ENCODE peak calls at places on chromosomes 7 and 10, in six cellular contexts. One of them, this sample, is unnamed.

GRCh38 chr7:98178321-98178720 is 32.9 kb upstream of the BHLHA15 start:
- DNase-seq in EL: no peak
- DNase-seq in activated CD4-positive, alpha-beta memory T cell treated with anti-CD3 and anti-CD28 coated beads, Interleukin-2, amount 10 ng/mL, durations not matched to agents 7 days and 5 days: no peak
- DNase-seq in left lung: peak; percentile 78
- DNase-seq in kidney glomerular epithelial cell: no peak
- DNase-seq in esophagus squamous epithelium: no peak
- DNase-seq in this sample: peak; percentile 93

GRCh38 chr10:12848439-12849173 is 152.9 kb downstream of the CCDC3 start:
- DNase-seq in EL: no peak
- DNase-seq in activated CD4-positive, alpha-beta memory T cell treated with anti-CD3 and anti-CD28 coated beads, Interleukin-2, amount 10 ng/mL, durations not matched to agents 7 days and 5 days: no peak
- DNase-seq in left lung: no peak
- DNase-seq in kidney glomerular epithelial cell: no peak
- DNase-seq in esophagus squamous epithelium: no peak
- DNase-seq in this sample: no peak

GRCh38 chr10:35336921-35337741 is 822 bp downstream of the CCNY start:
- DNase-seq in EL: peak; percentile 44
- DNase-seq in activated CD4-positive, alpha-beta memory T cell treated with anti-CD3 and anti-CD28 coated beads, Interleukin-2, amount 10 ng/mL, durations not matched to agents 7 days and 5 days: peak; percentile 29
- DNase-seq in left lung: peak; percentile 48
- DNase-seq in kidney glomerular epithelial cell: no peak
- DNase-seq in esophagus squamous epithelium: no peak
- DNase-seq in this sample: no peak

GRCh38 chr7:126140858-126141491 is 1111.8 kb downstream of the GRM8 start:
- DNase-seq in EL: no peak
- DNase-seq in activated CD4-positive, alpha-beta memory T cell treated with anti-CD3 and anti-CD28 coated beads, Interleukin-2, amount 10 ng/mL, durations not matched to agents 7 days and 5 days: no peak
- DNase-seq in left lung: no peak
- DNase-seq in kidney glomerular epithelial cell: no peak
- DNase-seq in esophagus squamous epithelium: no peak
- DNase-seq in this sample: no peak

GRCh38 chr10:28359334-28359733 is 56.5 kb upstream of the MPP7 start:
- DNase-seq in EL: no peak
- DNase-seq in activated CD4-positive, alpha-beta memory T cell treated with anti-CD3 and anti-CD28 coated beads, Interleukin-2, amount 10 ng/mL, durations not matched to agents 7 days and 5 days: no peak
- DNase-seq in left lung: no peak
- DNase-seq in kidney glomerular epithelial cell: no peak
- DNase-seq in esophagus squamous epithelium: no peak
- DNase-seq in this sample: no peak

GRCh38 chr10:78977761-78978305 is 90.9 kb upstream of the ZMIZ1 start:
- DNase-seq in EL: peak; percentile 88
- DNase-seq in activated CD4-positive, alpha-beta memory T cell treated with anti-CD3 and anti-CD28 coated beads, Interleukin-2, amount 10 ng/mL, durations not matched to agents 7 days and 5 days: no peak
- DNase-seq in left lung: peak; percentile 83
- DNase-seq in kidney glomerular epithelial cell: peak; percentile 95
- DNase-seq in esophagus squamous epithelium: no peak
- DNase-seq in this sample: no peak

GRCh38 chr7:2134740-2135139 is 98.0 kb downstream of the MAD1L1 start:
- DNase-seq in EL: no peak
- DNase-seq in activated CD4-positive, alpha-beta memory T cell treated with anti-CD3 and anti-CD28 coated beads, Interleukin-2, amount 10 ng/mL, durations not matched to agents 7 days and 5 days: no peak
- DNase-seq in left lung: no peak
- DNase-seq in kidney glomerular epithelial cell: no peak
- DNase-seq in esophagus squamous epithelium: no peak
- DNase-seq in this sample: no peak

GRCh38 chr10:122112021-122112616 is 123.2 kb downstream of the TACC2 start:
- DNase-seq in EL: peak; percentile 52
- DNase-seq in activated CD4-positive, alpha-beta memory T cell treated with anti-CD3 and anti-CD28 coated beads, Interleukin-2, amount 10 ng/mL, durations not matched to agents 7 days and 5 days: no peak
- DNase-seq in left lung: no peak
- DNase-seq in kidney glomerular epithelial cell: no peak
- DNase-seq in esophagus squamous epithelium: no peak
- DNase-seq in this sample: no peak

GRCh38 chr10:112988839-112989406 is 38.9 kb downstream of the TCF7L2 start:
- DNase-seq in EL: no peak
- DNase-seq in activated CD4-positive, alpha-beta memory T cell treated with anti-CD3 and anti-CD28 coated beads, Interleukin-2, amount 10 ng/mL, durations not matched to agents 7 days and 5 days: no peak
- DNase-seq in left lung: no peak
- DNase-seq in kidney glomerular epithelial cell: no peak
- DNase-seq in esophagus squamous epithelium: no peak
- DNase-seq in this sample: no peak

GRCh38 chr10:71789871-71790270 is 16.6 kb upstream of the VSIR start:
- DNase-seq in EL: no peak
- DNase-seq in activated CD4-positive, alpha-beta memory T cell treated with anti-CD3 and anti-CD28 coated beads, Interleukin-2, amount 10 ng/mL, durations not matched to agents 7 days and 5 days: no peak
- DNase-seq in left lung: no peak
- DNase-seq in kidney glomerular epithelial cell: no peak
- DNase-seq in esophagus squamous epithelium: no peak
- DNase-seq in this sample: no peak

GRCh38 chr7:106281919-106282318 is 2.9 kb downstream of the NAMPT start:
- DNase-seq in EL: no peak
- DNase-seq in activated CD4-positive, alpha-beta memory T cell treated with anti-CD3 and anti-CD28 coated beads, Interleukin-2, amount 10 ng/mL, durations not matched to agents 7 days and 5 days: peak; percentile 28
- DNase-seq in left lung: no peak
- DNase-seq in kidney glomerular epithelial cell: no peak
- DNase-seq in esophagus squamous epithelium: no peak
- DNase-seq in this sample: no peak

GRCh38 chr10:132107947-132108877 is 42.5 kb downstream of the JAKMIP3 start:
- DNase-seq in EL: no peak
- DNase-seq in activated CD4-positive, alpha-beta memory T cell treated with anti-CD3 and anti-CD28 coated beads, Interleukin-2, amount 10 ng/mL, durations not matched to agents 7 days and 5 days: peak; percentile 9
- DNase-seq in left lung: peak; percentile 13
- DNase-seq in kidney glomerular epithelial cell: no peak
- DNase-seq in esophagus squamous epithelium: no peak
- DNase-seq in this sample: no peak

GRCh38 chr10:2676455-2676854 is 390.9 kb upstream of the PFKP start:
- DNase-seq in EL: no peak
- DNase-seq in activated CD4-positive, alpha-beta memory T cell treated with anti-CD3 and anti-CD28 coated beads, Interleukin-2, amount 10 ng/mL, durations not matched to agents 7 days and 5 days: no peak
- DNase-seq in left lung: no peak
- DNase-seq in kidney glomerular epithelial cell: no peak
- DNase-seq in esophagus squamous epithelium: no peak
- DNase-seq in this sample: no peak

GRCh38 chr10:7365029-7365750 is 45.6 kb downstream of the SFMBT2 start:
- DNase-seq in EL: no peak
- DNase-seq in activated CD4-positive, alpha-beta memory T cell treated with anti-CD3 and anti-CD28 coated beads, Interleukin-2, amount 10 ng/mL, durations not matched to agents 7 days and 5 days: no peak
- DNase-seq in left lung: no peak
- DNase-seq in kidney glomerular epithelial cell: no peak
- DNase-seq in esophagus squamous epithelium: no peak
- DNase-seq in this sample: no peak

GRCh38 chr10:93821051-93821772 is 63.5 kb downstream of the LGI1 start:
- DNase-seq in EL: peak; percentile 55
- DNase-seq in activated CD4-positive, alpha-beta memory T cell treated with anti-CD3 and anti-CD28 coated beads, Interleukin-2, amount 10 ng/mL, durations not matched to agents 7 days and 5 days: no peak
- DNase-seq in left lung: no peak
- DNase-seq in kidney glomerular epithelial cell: peak; percentile 42
- DNase-seq in esophagus squamous epithelium: no peak
- DNase-seq in this sample: no peak

GRCh38 chr7:149715476-149715875 is 57.9 kb downstream of the ZNF467 start:
- DNase-seq in EL: no peak
- DNase-seq in activated CD4-positive, alpha-beta memory T cell treated with anti-CD3 and anti-CD28 coated beads, Interleukin-2, amount 10 ng/mL, durations not matched to agents 7 days and 5 days: no peak
- DNase-seq in left lung: no peak
- DNase-seq in kidney glomerular epithelial cell: no peak
- DNase-seq in esophagus squamous epithelium: no peak
- DNase-seq in this sample: no peak

GRCh38 chr10:72069751-72070501 is 18.4 kb downstream of the SPOCK2 start:
- DNase-seq in EL: no peak
- DNase-seq in activated CD4-positive, alpha-beta memory T cell treated with anti-CD3 and anti-CD28 coated beads, Interleukin-2, amount 10 ng/mL, durations not matched to agents 7 days and 5 days: no peak
- DNase-seq in left lung: no peak
- DNase-seq in kidney glomerular epithelial cell: no peak
- DNase-seq in esophagus squamous epithelium: no peak
- DNase-seq in this sample: no peak

GRCh38 chr10:97321032-97321806 is 2.1 kb downstream of the FRAT1 start:
- DNase-seq in EL: no peak
- DNase-seq in activated CD4-positive, alpha-beta memory T cell treated with anti-CD3 and anti-CD28 coated beads, Interleukin-2, amount 10 ng/mL, durations not matched to agents 7 days and 5 days: no peak
- DNase-seq in left lung: peak; percentile 53
- DNase-seq in kidney glomerular epithelial cell: no peak
- DNase-seq in esophagus squamous epithelium: no peak
- DNase-seq in this sample: peak; percentile 59

GRCh38 chr7:151207315-151207714 is 3.0 kb downstream of the H2BK1 start:
- DNase-seq in EL: no peak
- DNase-seq in activated CD4-positive, alpha-beta memory T cell treated with anti-CD3 and anti-CD28 coated beads, Interleukin-2, amount 10 ng/mL, durations not matched to agents 7 days and 5 days: peak; percentile 31
- DNase-seq in left lung: no peak
- DNase-seq in kidney glomerular epithelial cell: no peak
- DNase-seq in esophagus squamous epithelium: no peak
- DNase-seq in this sample: no peak

GRCh38 chr7:100171087-100171681 is 2.8 kb upstream of the GAL3ST4 start:
- DNase-seq in EL: no peak
- DNase-seq in activated CD4-positive, alpha-beta memory T cell treated with anti-CD3 and anti-CD28 coated beads, Interleukin-2, amount 10 ng/mL, durations not matched to agents 7 days and 5 days: no peak
- DNase-seq in left lung: no peak
- DNase-seq in kidney glomerular epithelial cell: no peak
- DNase-seq in esophagus squamous epithelium: no peak
- DNase-seq in this sample: no peak

GRCh38 chr10:113381906-113382562 is 170.8 kb upstream of the HABP2 start:
- DNase-seq in EL: peak; percentile 79
- DNase-seq in activated CD4-positive, alpha-beta memory T cell treated with anti-CD3 and anti-CD28 coated beads, Interleukin-2, amount 10 ng/mL, durations not matched to agents 7 days and 5 days: peak; percentile 26
- DNase-seq in left lung: no peak
- DNase-seq in kidney glomerular epithelial cell: peak; percentile 31
- DNase-seq in esophagus squamous epithelium: no peak
- DNase-seq in this sample: no peak

GRCh38 chr7:20783716-20784310 is 2.9 kb downstream of the SP8 start:
- DNase-seq in EL: no peak
- DNase-seq in activated CD4-positive, alpha-beta memory T cell treated with anti-CD3 and anti-CD28 coated beads, Interleukin-2, amount 10 ng/mL, durations not matched to agents 7 days and 5 days: no peak
- DNase-seq in left lung: no peak
- DNase-seq in kidney glomerular epithelial cell: no peak
- DNase-seq in esophagus squamous epithelium: no peak
- DNase-seq in this sample: no peak

This sample was measured in SHP77 treated with DMSO at 0.1 percent for 48 hours.